ENCODE peak calls at places on chromosomes 7 and 10, in seven cellular contexts. One of them, this sample, is unnamed.

GRCh38 chr10:74988055-74988773 is 123.2 kb upstream of the SAMD8 start:
- DNase-seq in AG08395: peak
- DNase-seq in activated CD8-positive, alpha-beta memory T cell treated with anti-CD3 and anti-CD28 coated beads for 48 hours: no peak
- DNase-seq in left lobe of liver: no peak
- DNase-seq in hepatocyte: no peak
- DNase-seq in NCI-H1092 treated with DMSO at 0.1 percent for 48 hours: peak
- DNase-seq in activated CD4-positive, alpha-beta memory T cell treated with anti-CD3 and anti-CD28 coated beads for 36 hours: no peak
- DNase-seq in this sample: no peak

GRCh38 chr7:5425507-5426225 is 2.0 kb upstream of the TNRC18 start:
- DNase-seq in AG08395: no peak
- DNase-seq in activated CD8-positive, alpha-beta memory T cell treated with anti-CD3 and anti-CD28 coated beads for 48 hours: no peak
- DNase-seq in left lobe of liver: peak
- DNase-seq in hepatocyte: peak
- DNase-seq in NCI-H1092 treated with DMSO at 0.1 percent for 48 hours: peak
- DNase-seq in activated CD4-positive, alpha-beta memory T cell treated with anti-CD3 and anti-CD28 coated beads for 36 hours: peak
- DNase-seq in this sample: no peak

GRCh38 chr7:142485617-142486226 is 227.9 kb upstream of the PRSS58 start:
- DNase-seq in AG08395: no peak
- DNase-seq in activated CD8-positive, alpha-beta memory T cell treated with anti-CD3 and anti-CD28 coated beads for 48 hours: no peak
- DNase-seq in left lobe of liver: no peak
- DNase-seq in hepatocyte: no peak
- DNase-seq in NCI-H1092 treated with DMSO at 0.1 percent for 48 hours: no peak
- DNase-seq in activated CD4-positive, alpha-beta memory T cell treated with anti-CD3 and anti-CD28 coated beads for 36 hours: peak
- DNase-seq in this sample: peak

GRCh38 chr10:113335603-113336002 is 217.2 kb upstream of the HABP2 start:
- DNase-seq in AG08395: peak
- DNase-seq in activated CD8-positive, alpha-beta memory T cell treated with anti-CD3 and anti-CD28 coated beads for 48 hours: no peak
- DNase-seq in left lobe of liver: no peak
- DNase-seq in hepatocyte: no peak
- DNase-seq in NCI-H1092 treated with DMSO at 0.1 percent for 48 hours: no peak
- DNase-seq in activated CD4-positive, alpha-beta memory T cell treated with anti-CD3 and anti-CD28 coated beads for 36 hours: no peak
- DNase-seq in this sample: no peak

GRCh38 chr7:66359656-66360211 is 154.6 kb downstream of the TPST1 start:
- DNase-seq in AG08395: no peak
- DNase-seq in activated CD8-positive, alpha-beta memory T cell treated with anti-CD3 and anti-CD28 coated beads for 48 hours: no peak
- DNase-seq in left lobe of liver: no peak
- DNase-seq in hepatocyte: no peak
- DNase-seq in NCI-H1092 treated with DMSO at 0.1 percent for 48 hours: no peak
- DNase-seq in activated CD4-positive, alpha-beta memory T cell treated with anti-CD3 and anti-CD28 coated beads for 36 hours: no peak
- DNase-seq in this sample: no peak

GRCh38 chr10:86900955-86901354 is 56.5 kb downstream of the MMRN2 start:
- DNase-seq in AG08395: peak
- DNase-seq in activated CD8-positive, alpha-beta memory T cell treated with anti-CD3 and anti-CD28 coated beads for 48 hours: no peak
- DNase-seq in left lobe of liver: peak
- DNase-seq in hepatocyte: peak
- DNase-seq in NCI-H1092 treated with DMSO at 0.1 percent for 48 hours: no peak
- DNase-seq in activated CD4-positive, alpha-beta memory T cell treated with anti-CD3 and anti-CD28 coated beads for 36 hours: no peak
- DNase-seq in this sample: no peak

GRCh38 chr10:103451871-103452713 is at the start of gene CALHM2:
- DNase-seq in AG08395: peak
- DNase-seq in activated CD8-positive, alpha-beta memory T cell treated with anti-CD3 and anti-CD28 coated beads for 48 hours: peak
- DNase-seq in left lobe of liver: no peak
- DNase-seq in hepatocyte: peak
- DNase-seq in NCI-H1092 treated with DMSO at 0.1 percent for 48 hours: peak
- DNase-seq in activated CD4-positive, alpha-beta memory T cell treated with anti-CD3 and anti-CD28 coated beads for 36 hours: peak
- DNase-seq in this sample: peak

GRCh38 chr7:52061666-52062065 is 745.1 kb upstream of the COBL start:
- DNase-seq in AG08395: no peak
- DNase-seq in activated CD8-positive, alpha-beta memory T cell treated with anti-CD3 and anti-CD28 coated beads for 48 hours: no peak
- DNase-seq in left lobe of liver: no peak
- DNase-seq in hepatocyte: no peak
- DNase-seq in NCI-H1092 treated with DMSO at 0.1 percent for 48 hours: no peak
- DNase-seq in activated CD4-positive, alpha-beta memory T cell treated with anti-CD3 and anti-CD28 coated beads for 36 hours: no peak
- DNase-seq in this sample: no peak